ENCODE peak calls at places on chromosomes 3 and 15, in six cellular contexts. A, C, V, G, D and X are unnamed samples.

GRCh38 chr3:21750831-21751391 is at the start of gene ZNF385D:
- DNase-seq in V (no peak), C (no peak), D (peak), A (no peak), G (no peak), X (no peak)

GRCh38 chr15:60012695-60013094 is 8.6 kb downstream of the FOXB1 start:
- DNase-seq in G (no peak), D (no peak), A (no peak), V (no peak), C (no peak), X (no peak)

GRCh38 chr3:17021614-17022013 is 136.9 kb downstream of the PLCL2 start:
- DNase-seq in G (no peak), A (no peak), D (no peak), V (no peak), C (no peak), X (no peak)

GRCh38 chr15:74468341-74469032 is 7.5 kb upstream of the UBL7 start:
- DNase-seq in A (no peak), C (no peak), G (no peak), D (no peak), V (no peak), X (no peak)

GRCh38 chr15:80923668-80924067 is 66.0 kb downstream of the MESD start:
- DNase-seq in D (no peak), G (no peak), C (no peak), A (no peak), V (no peak), X (no peak)

GRCh38 chr3:4794331-4794730 is 184.9 kb upstream of the BHLHE40 start:
- DNase-seq in A (no peak), C (no peak), G (no peak), D (no peak), V (no peak), X (no peak)

GRCh38 chr15:33067456-33067855 is 127.1 kb downstream of the FMN1 start:
- DNase-seq in V (no peak), A (no peak), G (no peak), C (no peak), D (no peak), X (no peak)

GRCh38 chr3:51471775-51472652 is 27.8 kb downstream of the DCAF1 start:
- DNase-seq in C (no peak), D (no peak), V (no peak), A (no peak), G (no peak), X (no peak)

GRCh38 chr3:125280966-125281365 is 68.4 kb upstream of the SLC12A8 start:
- DNase-seq in V (no peak), C (no peak), D (no peak), A (no peak), G (no peak), X (no peak)

GRCh38 chr3:139327861-139328260 is 16.0 kb upstream of the MRPS22 start:
- DNase-seq in A (peak), G (no peak), V (no peak), C (no peak), D (no peak), X (no peak)

GRCh38 chr3:36212291-36212690 is 168.0 kb upstream of the STAC start:
- DNase-seq in C (no peak), G (no peak), D (no peak), V (no peak), A (no peak), X (no peak)

GRCh38 chr3:45479627-45480026 is 91.3 kb downstream of the LARS2 start:
- DNase-seq in A (no peak), C (no peak), G (no peak), D (no peak), V (no peak), X (no peak)

GRCh38 chr3:40152482-40153133 is 156.9 kb upstream of the EIF1B start:
- DNase-seq in G (no peak), V (no peak), C (no peak), D (no peak), A (no peak), X (no peak)

GRCh38 chr3:24004171-24004938 is 59.3 kb downstream of the NR1D2 start:
- DNase-seq in V (no peak), D (no peak), G (no peak), A (no peak), C (no peak), X (no peak)

GRCh38 chr3:185982632-185983031 is 44.8 kb upstream of the TRA2B start:
- DNase-seq in D (no peak), C (no peak), A (no peak), G (no peak), V (no peak), X (no peak)

GRCh38 chr3:66480666-66481065 is 20.2 kb downstream of the LRIG1 start:
- DNase-seq in A (peak), V (peak), D (no peak), C (no peak), G (no peak), X (no peak)

GRCh38 chr3:62723636-62724217 is 151.5 kb downstream of the CADPS start:
- DNase-seq in A (no peak), G (no peak), V (no peak), D (no peak), C (no peak), X (no peak)

GRCh38 chr15:78205856-78206255 is 28.5 kb downstream of the ACSBG1 start:
- DNase-seq in A (no peak), V (no peak), C (no peak), D (no peak), G (no peak), X (no peak)

GRCh38 chr3:48408823-48409281 is 21.0 kb downstream of the PLXNB1 start:
- DNase-seq in A (no peak), V (no peak), G (peak), D (peak), C (peak), X (no peak)

GRCh38 chr3:24588568-24588967 is 93.9 kb upstream of the THRB start:
- DNase-seq in G (no peak), D (no peak), V (no peak), C (no peak), A (no peak), X (no peak)

GRCh38 chr15:57655809-57656208 is 50.7 kb upstream of the POLR2M start:
- DNase-seq in V (no peak), A (no peak), D (no peak), C (no peak), G (no peak), X (no peak)

GRCh38 chr3:155308831-155309230 is 15.3 kb upstream of the STRIT1 start:
- DNase-seq in V (no peak), G (no peak), D (no peak), C (no peak), A (no peak), X (no peak)

GRCh38 chr3:17444865-17445264 is 297.6 kb downstream of the TBC1D5 start:
- DNase-seq in A (no peak), D (no peak), C (no peak), V (no peak), G (no peak), X (no peak)

GRCh38 chr3:154904328-154904727 is 175.8 kb upstream of the MME start:
- DNase-seq in V (no peak), C (no peak), D (no peak), G (no peak), A (no peak), X (no peak)

GRCh38 chr15:96326551-96327154 is 3.8 kb upstream of the NR2F2 start:
- DNase-seq in D (peak), C (no peak), G (no peak), A (no peak), V (no peak), X (no peak)

GRCh38 chr3:126941721-126942270 is 41.1 kb upstream of the PLXNA1 start:
- DNase-seq in V (no peak), D (no peak), C (no peak), G (no peak), A (no peak), X (no peak)